ENCODE peak calls at places on chromosomes 7 and 10, in four cellular contexts. S, Z, O and V are unnamed samples. For H3K4me1 and H3K9me3, the result is how much of the 10 kb centered on the place peaks cover.

GRCh38 chr7:81501220-81501619 is 268.6 kb downstream of the HGF start:
- DNase-seq in Z (no peak), O (no peak), S (peak), V (no peak)

GRCh38 chr10:50577681-50578350 is 45.9 kb downstream of the SGMS1 start:
- DNase-seq in O (no peak), S (peak), Z (peak), V (peak)

GRCh38 chr7:602341-603141 is 82.9 kb upstream of the PDGFA start:
- DNase-seq in S (peak), Z (no peak), O (no peak), V (peak)

GRCh38 chr10:115949282-115949844 is 323.6 kb downstream of the GFRA1 start:
- DNase-seq in Z (no peak), O (no peak), S (no peak), V (no peak)

GRCh38 chr10:111082102-111082975 is 5.5 kb downstream of the ADRA2A start:
- DNase-seq in S (no peak), Z (no peak), O (no peak), V (no peak)

GRCh38 chr7:30985756-30986155 is 22.0 kb downstream of the GHRHR start:
- DNase-seq in Z (no peak), O (no peak), S (no peak), V (no peak)

GRCh38 chr10:42874713-42875387 is 92.3 kb downstream of the BMS1 start:
- DNase-seq in S (no peak), O (no peak), Z (no peak), V (no peak)

GRCh38 chr7:632831-633210 is 93.7 kb upstream of the DNAAF5 start:
- DNase-seq in O (no peak), Z (no peak), S (no peak), V (no peak)

GRCh38 chr7:90211391-90212148 is at the start of gene STEAP2:
- DNase-seq in O (no peak), Z (peak), S (peak), V (peak)

GRCh38 chr7:8184241-8184640 is 77.7 kb downstream of the ICA1 start:
- DNase-seq in S (no peak), O (no peak), Z (no peak), V (no peak)

GRCh38 chr10:50968386-50969091 is 83.1 kb upstream of the A1CF start:
- DNase-seq in O (no peak), S (no peak), Z (no peak), V (no peak)

GRCh38 chr7:44057181-44057848 is 8.1 kb downstream of the PGAM2 start:
- DNase-seq in O (no peak), S (no peak), Z (no peak), V (no peak)

GRCh38 chr7:98398567-98399372 is 2.1 kb downstream of the BAIAP2L1 start:
- DNase-seq in O (no peak), S (peak), Z (peak), V (peak)

GRCh38 chr10:42970451-42971250 is 106.2 kb upstream of the RET start:
- DNase-seq in S (no peak), O (no peak), Z (no peak), V (no peak)

GRCh38 chr10:79069325-79070090 is 742 bp downstream of the ZMIZ1 start:
- DNase-seq in S (peak), Z (peak), O (peak), V (peak)

GRCh38 chr7:12322903-12323300 is 80.8 kb downstream of the VWDE start:
- DNase-seq in Z (no peak), O (no peak), S (no peak), V (peak)

GRCh38 chr10:132408367-132408781 is 11.4 kb downstream of the PWWP2B start:
- DNase-seq in S (peak), Z (no peak), O (no peak), V (no peak)

GRCh38 chr10:86261933-86262665 is 104.5 kb downstream of the GRID1 start:
- DNase-seq in O (peak), Z (peak), S (peak), V (peak)

GRCh38 chr10:43299579-43299978 is 32.7 kb upstream of the RASGEF1A start:
- DNase-seq in Z (peak), S (no peak), O (no peak), V (peak)

GRCh38 chr10:116636385-116636784 is 15.6 kb downstream of the PNLIPRP2 start:
- DNase-seq in S (no peak), Z (no peak), O (no peak), V (no peak)

GRCh38 chr10:6406220-6407033 is 173.6 kb downstream of the PRKCQ start:
- DNase-seq in S (no peak), Z (peak), O (peak), V (peak)

GRCh38 chr7:67525588-67525987 is 529.0 kb downstream of the TYW1 start:
- DNase-seq in Z (no peak), O (no peak), S (no peak), V (no peak)

GRCh38 chr7:122528879-122529481 is 169.9 kb downstream of the RNF133 start:
- DNase-seq in S (peak), Z (no peak), O (peak), V (peak)

GRCh38 chr10:12720217-12720981 is 281.1 kb downstream of the CCDC3 start:
- DNase-seq in Z (peak), O (no peak), S (peak), V (peak)

GRCh38 chr7:499853-500485 is 19.7 kb downstream of the PDGFA start:
- DNase-seq in S (no peak), Z (no peak), O (no peak), V (no peak)

GRCh38 chr7:114530074-114530611 is 115.5 kb downstream of the FOXP2 start:
- DNase-seq in Z (no peak), S (peak), O (no peak), V (peak)

DNA sequence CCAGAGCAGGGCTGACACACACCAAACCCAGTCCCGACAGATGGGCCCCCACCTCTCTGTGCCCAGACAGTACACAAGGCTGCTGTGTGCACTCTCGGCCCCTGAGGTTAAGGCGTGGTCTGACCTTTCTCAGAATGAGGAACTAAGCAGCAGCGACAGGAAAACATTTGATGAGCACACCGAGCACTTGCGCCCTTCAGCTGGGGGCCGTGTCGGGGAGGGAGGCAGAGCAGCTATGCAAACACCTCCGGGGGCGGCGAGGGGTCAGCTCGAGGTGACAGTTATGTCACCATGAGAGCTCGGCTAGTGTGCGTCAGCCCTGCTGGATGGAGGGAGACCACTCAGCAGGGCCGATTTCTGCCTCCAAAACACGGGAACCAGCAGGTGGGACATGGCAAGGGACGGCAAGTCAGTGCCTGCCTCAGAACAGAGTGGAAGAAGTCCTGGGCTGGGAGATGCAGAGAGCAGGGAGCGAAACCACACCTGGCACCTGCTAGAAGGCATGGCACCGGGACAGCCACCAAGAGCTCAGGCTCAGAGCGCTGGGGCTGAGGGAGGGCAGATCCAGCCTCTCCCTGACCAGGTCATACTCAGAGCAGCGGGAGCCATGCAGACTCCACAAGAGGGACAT is 57.4 kb downstream of the CHST15 start:
- DNase-seq in S (peak), Z (peak), O (peak), V (peak)
- H3K4me3 ChIP-seq in S (no peak), Z (no peak), O (peak), V (no peak)

GRCh38 chr10:118430190-118430589 is 88.1 kb upstream of the FAM204A start:
- DNase-seq in Z (no peak), O (no peak), S (no peak), V (no peak)
- H3K4me1 ChIP-seq in Z (under half), O (under half), S (under half), V (under half)

GRCh38 chr7:157843336-157844140 is 506.7 kb downstream of the DNAJB6 start:
- DNase-seq in S (no peak), Z (no peak), O (no peak), V (no peak)
- H3K9me3 ChIP-seq in S (under half), Z (under half), O (under half), V (under half)

GRCh38 chr10:44566786-44567185 is 181.9 kb upstream of the CXCL12 start:
- DNase-seq in O (no peak), Z (no peak), S (no peak), V (no peak)
- H3K4me3 ChIP-seq in O (no peak), Z (no peak), S (no peak), V (no peak)

GRCh38 chr7:101106387-101106786 is 20.5 kb upstream of the SERPINE1 start:
- DNase-seq in S (no peak), O (no peak), Z (no peak), V (no peak)
- H3K4me1 ChIP-seq in S (under half), O (under half), Z (under half), V (under half)

GRCh38 chr7:64045301-64046040 is at the start of gene ZNF727:
- DNase-seq in S (no peak), O (no peak), Z (peak), V (peak)
- H3K9me3 ChIP-seq in S (under half), O (under half), Z (half or more), V (under half)